ENCODE peak calls at places on chromosomes 12 and 14, in seven cellular contexts. R is Daoy; K is fibroblast of the aortic adventitia; E is globus pallidus; V is stimulated activated naive B cell treated with anti-CD40 and anti-IgM and Interleukin-4, amounts not matched to agents 10 μg/mL and 1 μg/mL and 100 μg/mL, for 72 hours; G is activated T-cell treated with anti-CD3 and anti-CD28 coated beads, Interleukin-2, amount 50 U/mL, for 72 hours; O is kidney tubule cell. C is an unnamed sample.

GRCh38 chr14:90760591-90761316 is 55.5 kb downstream of the TTC7B start:
- DNase-seq in V (no peak), K (peak; percentile 35), R (peak; percentile 48), O (peak; percentile 50), E (no peak), G (no peak), C (peak; percentile 45)

GRCh38 chr12:7351177-7351576 is 47.3 kb downstream of the ACSM4 start:
- DNase-seq in K (no peak), E (no peak), V (no peak), G (no peak), O (no peak), R (peak; percentile 29), C (peak; percentile 54)

GRCh38 chr12:130470969-130471368 is 133.3 kb downstream of the PIWIL1 start:
- DNase-seq in G (no peak), O (no peak), K (no peak), V (no peak), R (no peak), E (no peak), C (no peak)

GRCh38 chr12:65025070-65025469 is 96.0 kb downstream of the WIF1 start:
- DNase-seq in R (no peak), E (no peak), V (no peak), O (no peak), K (no peak), G (no peak), C (no peak)

GRCh38 chr14:80587096-80587724 is 354.3 kb downstream of the CEP128 start:
- DNase-seq in O (peak; percentile 50), R (peak; percentile 25), G (peak; percentile 29), E (peak; percentile 32), K (peak; percentile 69), V (peak; percentile 1), C (peak; percentile 46)

GRCh38 chr14:32724864-32725550 is 213.7 kb upstream of the NPAS3 start:
- DNase-seq in E (no peak), O (peak; percentile 59), K (peak; percentile 75), V (no peak), G (no peak), R (peak; percentile 65), C (peak; percentile 69)

GRCh38 chr14:56324831-56325230 is 206.6 kb downstream of the PELI2 start:
- DNase-seq in K (peak; percentile 26), E (no peak), G (no peak), O (no peak), V (no peak), R (no peak), C (no peak)

GRCh38 chr12:45268672-45269406 is 52.9 kb downstream of the ANO6 start:
- DNase-seq in G (no peak), O (peak; percentile 94), R (peak; percentile 88), E (no peak), K (peak; percentile 96), V (no peak), C (peak; percentile 96)

GRCh38 chr14:57559561-57559960 is 65.9 kb upstream of the CCDC198 start:
- DNase-seq in G (no peak), R (no peak), K (no peak), V (no peak), E (peak; percentile 3), O (peak; percentile 57), C (no peak)

GRCh38 chr14:76153919-76154318 is 2.2 kb downstream of the GPATCH2L start:
- DNase-seq in K (no peak), O (no peak), E (no peak), V (no peak), R (no peak), G (no peak), C (no peak)

GRCh38 chr12:1948883-1949282 is 30.4 kb upstream of the CACNA2D4 start:
- DNase-seq in G (no peak), K (no peak), E (no peak), O (no peak), R (no peak), V (no peak), C (no peak)

GRCh38 chr14:104499784-104500496 is 79.6 kb upstream of the C14orf180 start:
- DNase-seq in K (no peak), O (no peak), R (no peak), E (no peak), V (no peak), G (no peak), C (no peak)

GRCh38 chr14:61812347-61813100 is 50.3 kb downstream of the SNAPC1 start:
- DNase-seq in K (no peak), V (no peak), R (no peak), E (no peak), G (peak; percentile 28), O (no peak), C (no peak)

GRCh38 chr14:30995674-30996073 is 29.8 kb upstream of the AP4S1 start:
- DNase-seq in R (no peak), K (no peak), E (no peak), O (no peak), G (no peak), V (no peak), C (no peak)

GRCh38 chr12:44154128-44154527 is 318.2 kb downstream of the TMEM117 start:
- DNase-seq in R (no peak), V (no peak), E (no peak), G (no peak), K (peak; percentile 54), O (no peak), C (no peak)

GRCh38 chr12:53061404-53062010 is 11.6 kb downstream of the TNS2 start:
- DNase-seq in G (no peak), K (no peak), O (peak; percentile 47), E (no peak), R (no peak), V (no peak), C (no peak)

GRCh38 chr12:108602961-108603704 is 5.2 kb upstream of the TMEM119 start:
- DNase-seq in V (no peak), K (no peak), R (no peak), G (no peak), O (no peak), E (no peak), C (no peak)

GRCh38 chr14:105166571-105167302 is 1.8 kb downstream of the JAG2 start:
- DNase-seq in R (no peak), O (no peak), V (no peak), E (no peak), G (no peak), K (no peak), C (no peak)

GRCh38 chr14:96287856-96288255 is 31.8 kb downstream of the BDKRB1 start:
- DNase-seq in O (no peak), V (no peak), R (no peak), K (no peak), G (no peak), E (no peak), C (no peak)

GRCh38 chr14:23115492-23115850 is 3.6 kb downstream of the CEBPE start:
- DNase-seq in R (no peak), V (no peak), O (no peak), E (no peak), G (no peak), K (no peak), C (peak; percentile 33)

GRCh38 chr12:132000286-132000872 is 50.6 kb downstream of the EP400 start:
- DNase-seq in V (no peak), R (no peak), O (no peak), E (no peak), G (no peak), K (no peak), C (no peak)

GRCh38 chr14:94844593-94844992 is 74.7 kb upstream of the GSC start:
- DNase-seq in G (no peak), K (no peak), O (no peak), V (no peak), R (no peak), E (no peak), C (no peak)

GRCh38 chr12:64171715-64172114 is 50.4 kb downstream of the KICS2 start:
- DNase-seq in E (no peak), K (peak; percentile 51), V (no peak), G (no peak), O (peak; percentile 97), R (peak; percentile 59), C (peak; percentile 95)

GRCh38 chr12:22172501-22172900 is 126.5 kb downstream of the CMAS start:
- DNase-seq in R (no peak), O (no peak), E (no peak), K (no peak), V (no peak), G (no peak), C (no peak)

GRCh38 chr14:92991536-92991935 is 68.6 kb downstream of the CHGA start:
- DNase-seq in K (no peak), R (no peak), G (no peak), O (no peak), V (no peak), E (no peak), C (no peak)

GRCh38 chr14:99333214-99333613 is 61.2 kb upstream of the BCL11B start:
- DNase-seq in V (no peak), E (no peak), O (no peak), R (no peak), G (no peak), K (no peak), C (no peak)

GRCh38 chr12:132345126-132345525 is 15.7 kb upstream of the GALNT9 start:
- DNase-seq in R (no peak), E (no peak), G (no peak), O (no peak), V (no peak), K (no peak), C (no peak)

GRCh38 chr14:70782361-70782760 is 27.0 kb downstream of the MAP3K9 start:
- DNase-seq in E (no peak), O (peak; percentile 99), K (no peak), G (no peak), R (peak; percentile 99), V (no peak), C (peak; percentile 96)

GRCh38 chr12:6386522-6386921 is 2.6 kb downstream of the LTBR start:
- DNase-seq in R (no peak), O (no peak), V (no peak), E (no peak), G (no peak), K (no peak), C (no peak)

GRCh38 chr14:69014829-69015259 is 35.7 kb upstream of the ACTN1 start:
- DNase-seq in O (peak; percentile 29), G (no peak), E (no peak), V (no peak), K (no peak), R (no peak), C (peak; percentile 44)

GRCh38 chr12:77042834-77043233 is 22.5 kb downstream of the E2F7 start:
- DNase-seq in E (no peak), O (no peak), V (no peak), R (no peak), K (no peak), G (no peak), C (no peak)

GRCh38 chr12:53782093-53782703 is 30.4 kb upstream of the CISTR start:
- DNase-seq in O (no peak), V (no peak), E (no peak), G (no peak), K (no peak), R (no peak), C (no peak)

GRCh38 chr12:88870000-88870737 is 289.9 kb upstream of the KITLG start:
- DNase-seq in R (no peak), K (peak; percentile 58), E (no peak), V (no peak), G (no peak), O (no peak), C (no peak)